ENCODE peak calls at places on chromosomes 1 and 21, in nine cellular contexts. E, X, J, L, Q, I, S, U and P are unnamed samples.

GRCh38 chr1:75203415-75204277 is 69.5 kb downstream of the LHX8 start:
- DNase-seq in E (peak), X (peak), J (peak), L (peak), Q (peak), I (peak), S (peak), U (peak), P (peak)

GRCh38 chr1:116921301-116921885 is 11.7 kb downstream of the PTGFRN start:
- DNase-seq in E (no peak), X (no peak), J (no peak), L (peak), Q (no peak), I (no peak), S (no peak), U (no peak), P (no peak)

GRCh38 chr1:154419620-154420020 is 14.5 kb downstream of the IL6R start:
- DNase-seq in E (peak), X (no peak), J (no peak), L (peak), Q (no peak), I (peak), S (no peak), U (no peak), P (no peak)

GRCh38 chr21:45454924-45455315 is 50.0 kb downstream of the COL18A1 start:
- DNase-seq in E (no peak), X (no peak), J (no peak), L (no peak), Q (no peak), I (no peak), S (no peak), U (no peak), P (no peak)

GRCh38 chr1:46401964-46402626 is 8.0 kb downstream of the FAAH start:
- DNase-seq in E (peak), X (peak), J (no peak), L (peak), Q (peak), I (peak), S (no peak), U (peak), P (peak)

GRCh38 chr1:15703562-15703961 is 19.4 kb downstream of the PLEKHM2 start:
- DNase-seq in E (peak), X (no peak), J (no peak), L (peak), Q (no peak), I (peak), S (no peak), U (peak), P (peak)

GRCh38 chr1:171110485-171111340 is 20.0 kb downstream of the FMO3 start:
- DNase-seq in E (no peak), X (no peak), J (no peak), L (peak), Q (no peak), I (peak), S (no peak), U (no peak), P (no peak)

GRCh38 chr1:21865943-21866628 is 54.0 kb downstream of the LDLRAD2 start:
- DNase-seq in E (no peak), X (peak), J (peak), L (no peak), Q (peak), I (no peak), S (no peak), U (no peak), P (no peak)

GRCh38 chr1:212067790-212068189 is 32.2 kb downstream of the DTL start:
- DNase-seq in E (no peak), X (no peak), J (no peak), L (no peak), Q (no peak), I (no peak), S (no peak), U (no peak), P (no peak)

GRCh38 chr1:84997667-84998600 is 1.0 kb upstream of the MCOLN2 start:
- DNase-seq in E (no peak), X (peak), J (peak), L (peak), Q (peak), I (peak), S (no peak), U (peak), P (no peak)

GRCh38 chr1:155254228-155254713 is 1.0 kb downstream of the ENTREP3 start:
- DNase-seq in E (no peak), X (no peak), J (no peak), L (no peak), Q (no peak), I (peak), S (no peak), U (no peak), P (no peak)

GRCh38 chr1:212958175-212958574 is 7.8 kb downstream of the VASH2 start:
- DNase-seq in E (peak), X (no peak), J (no peak), L (no peak), Q (no peak), I (no peak), S (no peak), U (no peak), P (no peak)

GRCh38 chr1:221392453-221392852 is 349.4 kb downstream of the DUSP10 start:
- DNase-seq in E (peak), X (no peak), J (no peak), L (peak), Q (no peak), I (peak), S (no peak), U (peak), P (peak)

GRCh38 chr1:8419861-8420260 is 101.9 kb downstream of the SLC45A1 start:
- DNase-seq in E (no peak), X (peak), J (no peak), L (no peak), Q (no peak), I (no peak), S (no peak), U (no peak), P (no peak)